ENCODE peak calls at places on chromosomes 5 and 9, in four cellular contexts. One of them, this sample, is unnamed.

GRCh38 chr5:150571836-150572235 is 63.9 kb downstream of the NDST1 start:
- DNase-seq in glutamatergic neuron: no peak
- DNase-seq in WTC11: no peak
- DNase-seq in nephron progenitor cell: no peak
- DNase-seq in this sample: no peak

GRCh38 chr5:3000631-3001030 is 249.2 kb upstream of the IRX2 start:
- DNase-seq in glutamatergic neuron: no peak
- DNase-seq in WTC11: no peak
- DNase-seq in nephron progenitor cell: no peak
- DNase-seq in this sample: no peak

GRCh38 chr5:44881266-44881665 is 72.5 kb downstream of the MRPS30 start:
- DNase-seq in WTC11: no peak
- DNase-seq in glutamatergic neuron: no peak
- DNase-seq in nephron progenitor cell: no peak
- DNase-seq in this sample: no peak

GRCh38 chr5:157283434-157283833 is 17.5 kb downstream of the CYFIP2 start:
- DNase-seq in nephron progenitor cell: no peak
- DNase-seq in glutamatergic neuron: no peak
- DNase-seq in WTC11: no peak
- DNase-seq in this sample: no peak

GRCh38 chr5:96924016-96924443 is 11.8 kb upstream of the LNPEP start:
- DNase-seq in glutamatergic neuron: no peak
- DNase-seq in WTC11: no peak
- DNase-seq in nephron progenitor cell: no peak
- DNase-seq in this sample: no peak

GRCh38 chr5:150641826-150642566 is 1.5 kb downstream of the SYNPO start:
- DNase-seq in glutamatergic neuron: no peak
- DNase-seq in WTC11: no peak
- DNase-seq in nephron progenitor cell: no peak
- DNase-seq in this sample: no peak

GRCh38 chr9:106927916-106928315 is 65.0 kb downstream of the ZNF462 start:
- DNase-seq in glutamatergic neuron: no peak
- DNase-seq in nephron progenitor cell: no peak
- DNase-seq in WTC11: no peak
- DNase-seq in this sample: no peak

GRCh38 chr9:86903461-86904010 is 43.8 kb downstream of the GAS1 start:
- DNase-seq in nephron progenitor cell: peak; percentile 34
- DNase-seq in glutamatergic neuron: peak; percentile 22
- DNase-seq in WTC11: peak; percentile 31
- DNase-seq in this sample: peak; percentile 26

GRCh38 chr5:123460296-123460729 is 37.1 kb upstream of the CEP120 start:
- DNase-seq in glutamatergic neuron: no peak
- DNase-seq in WTC11: no peak
- DNase-seq in nephron progenitor cell: no peak
- DNase-seq in this sample: no peak

GRCh38 chr9:73179594-73179993 is 27.9 kb downstream of the ANXA1 start:
- DNase-seq in glutamatergic neuron: no peak
- DNase-seq in nephron progenitor cell: no peak
- DNase-seq in WTC11: no peak
- DNase-seq in this sample: no peak

GRCh38 chr9:128034821-128035764 is 32.0 kb downstream of the NAIF1 start:
- DNase-seq in glutamatergic neuron: peak; percentile 43
- DNase-seq in nephron progenitor cell: peak; percentile 51
- DNase-seq in WTC11: peak; percentile 80
- DNase-seq in this sample: peak; percentile 53

GRCh38 chr9:29873579-29873978 is 2300.3 kb upstream of the C9orf72 start:
- DNase-seq in nephron progenitor cell: no peak
- DNase-seq in glutamatergic neuron: no peak
- DNase-seq in WTC11: no peak
- DNase-seq in this sample: no peak

GRCh38 chr5:145923405-145923804 is 13.0 kb upstream of the SH3RF2 start:
- DNase-seq in glutamatergic neuron: no peak
- DNase-seq in WTC11: no peak
- DNase-seq in nephron progenitor cell: no peak
- DNase-seq in this sample: no peak

GRCh38 chr5:101678494-101679193 is 617.4 kb downstream of the SLCO4C1 start:
- DNase-seq in nephron progenitor cell: peak; percentile 84
- DNase-seq in WTC11: peak; percentile 81
- DNase-seq in glutamatergic neuron: peak; percentile 83
- DNase-seq in this sample: peak; percentile 86

GRCh38 chr5:76874088-76874581 is 24.3 kb downstream of the S100Z start:
- DNase-seq in glutamatergic neuron: no peak
- DNase-seq in nephron progenitor cell: no peak
- DNase-seq in WTC11: no peak
- DNase-seq in this sample: no peak

GRCh38 chr9:106846847-106847246 is 16.1 kb upstream of the ZNF462 start:
- DNase-seq in glutamatergic neuron: no peak
- DNase-seq in WTC11: no peak
- DNase-seq in nephron progenitor cell: no peak
- DNase-seq in this sample: no peak

GRCh38 chr9:35114113-35114847 is 1.4 kb downstream of the ATOSB start:
- DNase-seq in nephron progenitor cell: peak; percentile 82
- DNase-seq in WTC11: peak; percentile 89
- DNase-seq in glutamatergic neuron: peak; percentile 87
- DNase-seq in this sample: peak; percentile 79

GRCh38 chr5:79876510-79876909 is 114.6 kb downstream of the MTX3 start:
- DNase-seq in nephron progenitor cell: no peak
- DNase-seq in WTC11: no peak
- DNase-seq in glutamatergic neuron: no peak
- DNase-seq in this sample: no peak

GRCh38 chr9:22623236-22623635 is 176.6 kb downstream of the DMRTA1 start:
- DNase-seq in WTC11: no peak
- DNase-seq in nephron progenitor cell: no peak
- DNase-seq in glutamatergic neuron: no peak
- DNase-seq in this sample: no peak

GRCh38 chr5:150653145-150653761 is 7.8 kb upstream of the MYOZ3 start:
- DNase-seq in WTC11: no peak
- DNase-seq in nephron progenitor cell: no peak
- DNase-seq in glutamatergic neuron: no peak
- DNase-seq in this sample: no peak

GRCh38 chr9:104087894-104088293 is 6.2 kb upstream of the SMC2 start:
- DNase-seq in glutamatergic neuron: no peak
- DNase-seq in nephron progenitor cell: no peak
- DNase-seq in WTC11: no peak
- DNase-seq in this sample: no peak
- TF ChIP-seq CTCF in glutamatergic neuron: no peak
- TF ChIP-seq CTCF in nephron progenitor cell: no peak
- TF ChIP-seq CTCF in WTC11: no peak
- TF ChIP-seq CTCF in this sample: peak; percentile 30

DNA sequence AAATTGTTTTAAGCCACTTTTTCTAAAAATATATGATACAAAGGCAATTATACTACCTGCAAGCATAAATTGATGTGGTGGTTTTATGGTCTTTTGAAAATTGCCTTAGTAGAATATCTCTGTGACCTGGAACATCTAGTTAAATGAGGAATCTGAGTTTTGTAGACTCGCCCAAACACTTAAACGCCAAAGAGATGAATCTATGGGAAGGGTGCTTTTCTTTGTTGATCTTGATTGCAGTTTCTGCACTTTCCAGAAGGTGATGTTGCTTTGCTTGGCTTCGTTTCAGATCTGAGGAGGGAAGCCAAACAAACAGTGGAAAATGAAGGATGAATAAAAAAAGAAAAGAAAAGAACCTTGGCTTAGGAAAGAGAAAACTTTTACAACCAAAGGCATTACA is 1021.3 kb downstream of the NR2F1-AS1 start:
- DNase-seq in nephron progenitor cell: no peak
- DNase-seq in WTC11: no peak
- DNase-seq in glutamatergic neuron: no peak
- DNase-seq in this sample: no peak
- TF ChIP-seq CTCF in nephron progenitor cell: no peak
- TF ChIP-seq CTCF in WTC11: no peak
- TF ChIP-seq CTCF in glutamatergic neuron: no peak
- TF ChIP-seq CTCF in this sample: no peak

GRCh38 chr5:138352722-138353549 is 451 bp downstream of the KDM3B start:
- DNase-seq in glutamatergic neuron: peak; percentile 63
- DNase-seq in nephron progenitor cell: peak; percentile 67
- DNase-seq in WTC11: peak; percentile 67
- DNase-seq in this sample: peak; percentile 40
- TF ChIP-seq CTCF in glutamatergic neuron: peak; percentile 70
- TF ChIP-seq CTCF in nephron progenitor cell: no peak
- TF ChIP-seq CTCF in WTC11: no peak
- TF ChIP-seq CTCF in this sample: peak; percentile 15

DNA sequence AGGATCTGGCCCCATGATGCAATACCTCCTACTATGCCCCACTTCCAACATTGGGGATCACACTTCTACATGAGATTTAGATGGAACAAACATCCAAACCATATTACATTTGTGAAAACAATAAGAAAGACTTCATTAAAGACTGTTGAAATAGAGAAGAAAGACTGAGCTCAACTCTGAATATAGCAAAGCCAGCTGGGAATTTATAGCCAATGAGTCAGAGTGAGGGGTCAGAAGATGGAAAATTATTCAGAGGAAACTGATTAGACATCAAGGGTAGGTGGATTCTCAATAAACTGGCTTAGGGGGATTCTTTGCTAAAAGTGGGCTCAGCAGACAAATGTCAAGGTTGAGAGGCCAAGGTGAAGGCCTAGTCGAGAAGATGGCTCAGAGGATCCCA is 25.6 kb downstream of the BTF3 start:
- DNase-seq in nephron progenitor cell: no peak
- DNase-seq in glutamatergic neuron: no peak
- DNase-seq in WTC11: no peak
- DNase-seq in this sample: no peak
- TF ChIP-seq CTCF in nephron progenitor cell: no peak
- TF ChIP-seq CTCF in glutamatergic neuron: no peak
- TF ChIP-seq CTCF in WTC11: no peak
- TF ChIP-seq CTCF in this sample: no peak

GRCh38 chr5:134138416-134139376 is 24.2 kb downstream of the TCF7 start:
- DNase-seq in nephron progenitor cell: no peak
- DNase-seq in glutamatergic neuron: no peak
- DNase-seq in WTC11: no peak
- DNase-seq in this sample: no peak

GRCh38 chr5:134135091-134135655 is 20.7 kb downstream of the TCF7 start:
- DNase-seq in WTC11: no peak
- DNase-seq in nephron progenitor cell: no peak
- DNase-seq in glutamatergic neuron: peak; percentile 3
- DNase-seq in this sample: no peak

GRCh38 chr5:134136771-134137170 is 22.3 kb downstream of the TCF7 start:
- DNase-seq in WTC11: no peak
- DNase-seq in glutamatergic neuron: no peak
- DNase-seq in nephron progenitor cell: peak; percentile 0
- DNase-seq in this sample: no peak

GRCh38 chr5:134133995-134134541 is 19.6 kb downstream of the TCF7 start:
- DNase-seq in nephron progenitor cell: no peak
- DNase-seq in glutamatergic neuron: peak; percentile 11
- DNase-seq in WTC11: no peak
- DNase-seq in this sample: no peak

GRCh38 chr5:134136221-134136631 is 21.7 kb downstream of the TCF7 start:
- DNase-seq in nephron progenitor cell: peak; percentile 0
- DNase-seq in WTC11: no peak
- DNase-seq in glutamatergic neuron: peak; percentile 1
- DNase-seq in this sample: no peak
- TF ChIP-seq CTCF in nephron progenitor cell: no peak
- TF ChIP-seq CTCF in WTC11: no peak
- TF ChIP-seq CTCF in glutamatergic neuron: no peak
- TF ChIP-seq CTCF in this sample: no peak

GRCh38 chr5:137220523-137220927 is 278.6 kb downstream of the SPOCK1 start:
- DNase-seq in WTC11: no peak
- DNase-seq in nephron progenitor cell: no peak
- DNase-seq in glutamatergic neuron: no peak
- DNase-seq in this sample: no peak
- TF ChIP-seq CTCF in WTC11: peak; percentile 16
- TF ChIP-seq CTCF in nephron progenitor cell: peak; percentile 47
- TF ChIP-seq CTCF in glutamatergic neuron: peak; percentile 48
- TF ChIP-seq CTCF in this sample: peak; percentile 64

DNA sequence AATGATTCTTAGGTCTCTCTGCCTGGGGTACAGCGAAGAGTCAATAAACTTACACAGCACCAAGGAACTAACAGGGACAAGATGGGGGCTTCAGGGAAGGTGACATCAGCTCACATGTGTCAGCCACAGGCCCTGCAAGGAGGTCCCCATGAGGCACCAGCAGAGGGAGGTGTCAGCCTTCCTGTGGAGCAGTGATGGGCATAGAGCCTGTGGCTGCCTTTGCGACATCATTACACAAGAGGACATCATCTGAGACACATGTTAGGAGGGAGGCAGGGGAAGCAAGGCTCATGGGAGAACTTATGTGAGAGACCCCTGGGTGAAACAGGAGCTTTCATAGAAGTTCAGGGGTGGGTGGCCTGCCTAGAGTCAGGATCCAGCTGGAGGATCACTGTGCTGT is 389.6 kb downstream of the SEMA5A start:
- DNase-seq in glutamatergic neuron: peak; percentile 56
- DNase-seq in nephron progenitor cell: peak; percentile 39
- DNase-seq in WTC11: peak; percentile 58
- DNase-seq in this sample: no peak
- TF ChIP-seq CTCF in glutamatergic neuron: peak; percentile 36
- TF ChIP-seq CTCF in nephron progenitor cell: peak; percentile 20
- TF ChIP-seq CTCF in WTC11: no peak
- TF ChIP-seq CTCF in this sample: peak; percentile 49

This sample was measured in neural crest cell.